ENCODE peak calls at places on chromosomes 5 and 9, in ten cellular contexts. One of them, this sample, is unnamed.

GRCh38 chr9:134607971-134608370 is 33.6 kb upstream of the COL5A1 start:
- DNase-seq in cardiac muscle cell: no peak
- DNase-seq in fibroblast of lung: peak; percentile 50
- DNase-seq in CD8-positive, alpha-beta T cell: no peak
- DNase-seq in WTC11: no peak
- DNase-seq in kidney epithelial cell: no peak
- DNase-seq in ascending aorta: peak; percentile 11
- DNase-seq in progenitor cell of endocrine pancreas: no peak
- DNase-seq in GM23338: no peak
- DNase-seq in neural crest cell: no peak
- DNase-seq in this sample: no peak

GRCh38 chr5:128777052-128777451 is 188.2 kb upstream of the SLC27A6 start:
- DNase-seq in cardiac muscle cell: no peak
- DNase-seq in fibroblast of lung: no peak
- DNase-seq in CD8-positive, alpha-beta T cell: no peak
- DNase-seq in WTC11: no peak
- DNase-seq in kidney epithelial cell: no peak
- DNase-seq in ascending aorta: no peak
- DNase-seq in progenitor cell of endocrine pancreas: no peak
- DNase-seq in GM23338: no peak
- DNase-seq in neural crest cell: no peak
- DNase-seq in this sample: no peak

GRCh38 chr9:108017671-108018070 is 528.1 kb upstream of the KLF4 start:
- DNase-seq in cardiac muscle cell: no peak
- DNase-seq in fibroblast of lung: no peak
- DNase-seq in CD8-positive, alpha-beta T cell: no peak
- DNase-seq in WTC11: no peak
- DNase-seq in kidney epithelial cell: no peak
- DNase-seq in ascending aorta: no peak
- DNase-seq in progenitor cell of endocrine pancreas: no peak
- DNase-seq in GM23338: peak; percentile 33
- DNase-seq in neural crest cell: no peak
- DNase-seq in this sample: no peak

GRCh38 chr9:125989090-125989501 is 241.9 kb downstream of the PBX3 start:
- DNase-seq in cardiac muscle cell: no peak
- DNase-seq in fibroblast of lung: no peak
- DNase-seq in CD8-positive, alpha-beta T cell: no peak
- DNase-seq in WTC11: no peak
- DNase-seq in kidney epithelial cell: no peak
- DNase-seq in ascending aorta: peak; percentile 27
- DNase-seq in progenitor cell of endocrine pancreas: no peak
- DNase-seq in GM23338: no peak
- DNase-seq in neural crest cell: no peak
- DNase-seq in this sample: no peak

GRCh38 chr5:77449277-77449676 is 42.8 kb downstream of the WDR41 start:
- DNase-seq in cardiac muscle cell: no peak
- DNase-seq in fibroblast of lung: no peak
- DNase-seq in CD8-positive, alpha-beta T cell: no peak
- DNase-seq in WTC11: no peak
- DNase-seq in kidney epithelial cell: no peak
- DNase-seq in ascending aorta: no peak
- DNase-seq in progenitor cell of endocrine pancreas: no peak
- DNase-seq in GM23338: no peak
- DNase-seq in neural crest cell: no peak
- DNase-seq in this sample: no peak

GRCh38 chr5:142016576-142016975 is 3.7 kb upstream of the GNPDA1 start:
- DNase-seq in cardiac muscle cell: no peak
- DNase-seq in fibroblast of lung: no peak
- DNase-seq in CD8-positive, alpha-beta T cell: peak; percentile 12
- DNase-seq in WTC11: no peak
- DNase-seq in kidney epithelial cell: no peak
- DNase-seq in ascending aorta: no peak
- DNase-seq in progenitor cell of endocrine pancreas: no peak
- DNase-seq in GM23338: no peak
- DNase-seq in neural crest cell: no peak
- DNase-seq in this sample: no peak

GRCh38 chr5:72353046-72353445 is 32.9 kb downstream of the PTCD2 start:
- DNase-seq in cardiac muscle cell: no peak
- DNase-seq in fibroblast of lung: peak; percentile 89
- DNase-seq in CD8-positive, alpha-beta T cell: no peak
- DNase-seq in WTC11: no peak
- DNase-seq in kidney epithelial cell: no peak
- DNase-seq in ascending aorta: no peak
- DNase-seq in progenitor cell of endocrine pancreas: no peak
- DNase-seq in GM23338: no peak
- DNase-seq in neural crest cell: no peak
- DNase-seq in this sample: peak; percentile 47

GRCh38 chr9:4299006-4299795 is 667 bp downstream of the GLIS3 start:
- DNase-seq in cardiac muscle cell: peak; percentile 54
- DNase-seq in fibroblast of lung: peak; percentile 64
- DNase-seq in CD8-positive, alpha-beta T cell: peak; percentile 19
- DNase-seq in WTC11: peak; percentile 50
- DNase-seq in kidney epithelial cell: no peak
- DNase-seq in ascending aorta: peak; percentile 75
- DNase-seq in progenitor cell of endocrine pancreas: peak; percentile 38
- DNase-seq in GM23338: peak; percentile 72
- DNase-seq in neural crest cell: peak; percentile 30
- DNase-seq in this sample: no peak

GRCh38 chr9:99465231-99465891 is 243.3 kb downstream of the SEC61B start:
- DNase-seq in cardiac muscle cell: no peak
- DNase-seq in fibroblast of lung: no peak
- DNase-seq in CD8-positive, alpha-beta T cell: no peak
- DNase-seq in WTC11: no peak
- DNase-seq in kidney epithelial cell: no peak
- DNase-seq in ascending aorta: no peak
- DNase-seq in progenitor cell of endocrine pancreas: no peak
- DNase-seq in GM23338: no peak
- DNase-seq in neural crest cell: no peak
- DNase-seq in this sample: no peak

GRCh38 chr5:6543830-6544560 is 88.8 kb downstream of the NSUN2 start:
- DNase-seq in cardiac muscle cell: no peak
- DNase-seq in fibroblast of lung: no peak
- DNase-seq in CD8-positive, alpha-beta T cell: no peak
- DNase-seq in WTC11: no peak
- DNase-seq in kidney epithelial cell: no peak
- DNase-seq in ascending aorta: no peak
- DNase-seq in progenitor cell of endocrine pancreas: no peak
- DNase-seq in GM23338: no peak
- DNase-seq in neural crest cell: no peak
- DNase-seq in this sample: no peak

GRCh38 chr5:75089137-75089536 is 36.8 kb upstream of the GCNT4 start:
- DNase-seq in cardiac muscle cell: no peak
- DNase-seq in fibroblast of lung: no peak
- DNase-seq in CD8-positive, alpha-beta T cell: no peak
- DNase-seq in WTC11: no peak
- DNase-seq in kidney epithelial cell: peak; percentile 52
- DNase-seq in ascending aorta: no peak
- DNase-seq in progenitor cell of endocrine pancreas: no peak
- DNase-seq in GM23338: no peak
- DNase-seq in neural crest cell: no peak
- DNase-seq in this sample: no peak

GRCh38 chr5:175520321-175520720 is 42.0 kb downstream of the SFXN1 start:
- DNase-seq in cardiac muscle cell: no peak
- DNase-seq in fibroblast of lung: no peak
- DNase-seq in CD8-positive, alpha-beta T cell: peak; percentile 36
- DNase-seq in WTC11: no peak
- DNase-seq in kidney epithelial cell: no peak
- DNase-seq in ascending aorta: no peak
- DNase-seq in progenitor cell of endocrine pancreas: no peak
- DNase-seq in GM23338: no peak
- DNase-seq in neural crest cell: no peak
- DNase-seq in this sample: no peak

GRCh38 chr5:125317546-125317995 is 571.1 kb upstream of the ZNF608 start:
- DNase-seq in cardiac muscle cell: no peak
- DNase-seq in fibroblast of lung: no peak
- DNase-seq in CD8-positive, alpha-beta T cell: no peak
- DNase-seq in WTC11: no peak
- DNase-seq in kidney epithelial cell: no peak
- DNase-seq in ascending aorta: no peak
- DNase-seq in progenitor cell of endocrine pancreas: no peak
- DNase-seq in GM23338: peak; percentile 73
- DNase-seq in neural crest cell: peak; percentile 16
- DNase-seq in this sample: no peak

GRCh38 chr5:147332643-147333042 is 97.8 kb downstream of the STK32A start:
- DNase-seq in cardiac muscle cell: no peak
- DNase-seq in fibroblast of lung: no peak
- DNase-seq in CD8-positive, alpha-beta T cell: no peak
- DNase-seq in WTC11: no peak
- DNase-seq in kidney epithelial cell: no peak
- DNase-seq in ascending aorta: no peak
- DNase-seq in progenitor cell of endocrine pancreas: no peak
- DNase-seq in GM23338: no peak
- DNase-seq in neural crest cell: no peak
- DNase-seq in this sample: no peak

GRCh38 chr9:94785211-94786169 is 59.0 kb downstream of the AOPEP start:
- DNase-seq in cardiac muscle cell: no peak
- DNase-seq in fibroblast of lung: no peak
- DNase-seq in CD8-positive, alpha-beta T cell: no peak
- DNase-seq in WTC11: no peak
- DNase-seq in kidney epithelial cell: no peak
- DNase-seq in ascending aorta: no peak
- DNase-seq in progenitor cell of endocrine pancreas: no peak
- DNase-seq in GM23338: no peak
- DNase-seq in neural crest cell: no peak
- DNase-seq in this sample: no peak

GRCh38 chr5:44506561-44506960 is 117.3 kb upstream of the FGF10 start:
- DNase-seq in cardiac muscle cell: peak; percentile 22
- DNase-seq in fibroblast of lung: no peak
- DNase-seq in CD8-positive, alpha-beta T cell: no peak
- DNase-seq in WTC11: no peak
- DNase-seq in kidney epithelial cell: no peak
- DNase-seq in ascending aorta: no peak
- DNase-seq in progenitor cell of endocrine pancreas: no peak
- DNase-seq in GM23338: no peak
- DNase-seq in neural crest cell: no peak
- DNase-seq in this sample: no peak

DNA sequence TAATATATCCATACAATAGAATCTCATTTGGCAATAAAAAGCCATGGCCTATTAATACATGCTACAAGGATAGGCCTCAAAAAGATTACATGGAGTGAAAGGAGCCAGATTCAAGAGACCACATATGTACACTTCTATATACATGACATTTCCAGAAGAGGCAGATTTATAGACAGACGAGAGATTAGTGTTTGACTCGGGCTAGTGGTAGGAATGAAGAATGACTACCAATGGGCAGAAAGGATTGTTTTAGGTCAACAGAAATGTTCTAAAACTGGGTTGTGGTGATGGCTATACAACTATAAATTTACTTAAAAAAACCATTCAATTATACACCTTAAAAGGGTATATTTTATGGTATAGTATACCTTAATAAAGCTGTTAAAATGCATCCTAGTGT is 41.9 kb downstream of the SETX start:
- DNase-seq in cardiac muscle cell: no peak
- DNase-seq in fibroblast of lung: no peak
- DNase-seq in CD8-positive, alpha-beta T cell: no peak
- DNase-seq in WTC11: no peak
- DNase-seq in kidney epithelial cell: no peak
- DNase-seq in ascending aorta: no peak
- DNase-seq in progenitor cell of endocrine pancreas: no peak
- DNase-seq in GM23338: no peak
- DNase-seq in neural crest cell: no peak
- DNase-seq in this sample: no peak
- TF ChIP-seq CTCF in cardiac muscle cell: peak; percentile 16
- TF ChIP-seq CTCF in fibroblast of lung: peak; percentile 37
- TF ChIP-seq CTCF in CD8-positive, alpha-beta T cell: no peak
- TF ChIP-seq CTCF in WTC11: no peak
- TF ChIP-seq CTCF in kidney epithelial cell: peak; percentile 6
- TF ChIP-seq CTCF in ascending aorta: no peak
- TF ChIP-seq CTCF in progenitor cell of endocrine pancreas: peak; percentile 32
- TF ChIP-seq CTCF in GM23338: no peak
- TF ChIP-seq CTCF in neural crest cell: peak; percentile 53
- TF ChIP-seq CTCF in this sample: peak; percentile 36

DNA sequence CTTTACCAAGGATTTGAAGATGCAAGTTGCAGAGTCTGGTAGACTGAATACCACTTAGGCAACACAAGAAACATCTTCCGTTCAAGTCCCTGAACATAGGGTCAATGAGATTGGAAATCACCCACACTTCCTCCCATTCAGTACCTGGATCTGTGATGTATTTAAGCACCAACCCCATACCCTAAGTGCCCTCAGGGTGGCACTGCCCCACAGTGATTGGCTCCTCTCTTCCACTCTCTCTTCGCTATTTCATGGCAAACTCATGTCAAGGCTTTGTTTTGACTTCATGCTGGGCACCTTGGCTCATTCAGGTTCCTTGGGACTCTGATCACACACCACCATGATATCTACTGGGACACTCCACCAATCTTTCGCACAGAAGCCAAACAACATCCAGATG is 53.7 kb downstream of the GGTA1 start:
- DNase-seq in cardiac muscle cell: no peak
- DNase-seq in fibroblast of lung: no peak
- DNase-seq in CD8-positive, alpha-beta T cell: no peak
- DNase-seq in WTC11: peak; percentile 22
- DNase-seq in kidney epithelial cell: no peak
- DNase-seq in ascending aorta: no peak
- DNase-seq in progenitor cell of endocrine pancreas: no peak
- DNase-seq in GM23338: peak; percentile 41
- DNase-seq in neural crest cell: no peak
- DNase-seq in this sample: no peak
- TF ChIP-seq CTCF in cardiac muscle cell: no peak
- TF ChIP-seq CTCF in fibroblast of lung: no peak
- TF ChIP-seq CTCF in CD8-positive, alpha-beta T cell: no peak
- TF ChIP-seq CTCF in WTC11: no peak
- TF ChIP-seq CTCF in kidney epithelial cell: peak; percentile 5
- TF ChIP-seq CTCF in ascending aorta: peak; percentile 14
- TF ChIP-seq CTCF in progenitor cell of endocrine pancreas: no peak
- TF ChIP-seq CTCF in GM23338: peak; percentile 77
- TF ChIP-seq CTCF in neural crest cell: no peak
- TF ChIP-seq CTCF in this sample: no peak

DNA sequence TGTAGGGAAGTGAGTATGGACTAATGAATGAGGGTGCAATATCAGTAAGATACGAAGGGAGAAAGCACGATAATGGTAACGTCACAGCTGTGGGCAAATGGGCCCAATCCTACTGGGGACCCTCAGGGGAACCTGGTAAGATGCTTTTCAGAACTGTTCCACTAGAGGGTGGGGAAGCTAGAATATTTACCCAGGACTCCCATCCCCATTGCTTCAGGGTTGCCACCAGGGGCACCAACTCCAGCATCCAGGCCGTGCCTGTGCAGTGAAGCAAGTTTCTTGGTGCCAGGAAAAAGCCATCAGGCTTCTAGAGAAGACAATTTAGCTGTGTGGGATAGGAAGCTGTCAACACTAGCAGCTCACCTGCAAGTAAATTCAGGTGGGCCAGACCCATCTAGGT is 409.3 kb downstream of the AGTPBP1 start:
- DNase-seq in cardiac muscle cell: peak; percentile 18
- DNase-seq in fibroblast of lung: no peak
- DNase-seq in CD8-positive, alpha-beta T cell: no peak
- DNase-seq in WTC11: peak; percentile 41
- DNase-seq in kidney epithelial cell: no peak
- DNase-seq in ascending aorta: no peak
- DNase-seq in progenitor cell of endocrine pancreas: no peak
- DNase-seq in GM23338: peak; percentile 86
- DNase-seq in neural crest cell: no peak
- DNase-seq in this sample: no peak
- TF ChIP-seq CTCF in cardiac muscle cell: no peak
- TF ChIP-seq CTCF in fibroblast of lung: no peak
- TF ChIP-seq CTCF in CD8-positive, alpha-beta T cell: no peak
- TF ChIP-seq CTCF in WTC11: no peak
- TF ChIP-seq CTCF in kidney epithelial cell: peak; percentile 49
- TF ChIP-seq CTCF in ascending aorta: no peak
- TF ChIP-seq CTCF in progenitor cell of endocrine pancreas: peak; percentile 51
- TF ChIP-seq CTCF in GM23338: peak; percentile 70
- TF ChIP-seq CTCF in neural crest cell: peak; percentile 41
- TF ChIP-seq CTCF in this sample: no peak

GRCh38 chr5:140926211-140926902 is at the start of gene PCDHAC1:
- DNase-seq in cardiac muscle cell: peak; percentile 96
- DNase-seq in fibroblast of lung: peak; percentile 27
- DNase-seq in CD8-positive, alpha-beta T cell: peak; percentile 9
- DNase-seq in WTC11: peak; percentile 98
- DNase-seq in kidney epithelial cell: no peak
- DNase-seq in ascending aorta: peak; percentile 78
- DNase-seq in progenitor cell of endocrine pancreas: peak; percentile 91
- DNase-seq in GM23338: peak; percentile 98
- DNase-seq in neural crest cell: peak; percentile 94
- DNase-seq in this sample: no peak
- TF ChIP-seq CTCF in cardiac muscle cell: peak; percentile 64
- TF ChIP-seq CTCF in fibroblast of lung: peak; percentile 44
- TF ChIP-seq CTCF in CD8-positive, alpha-beta T cell: no peak
- TF ChIP-seq CTCF in WTC11: peak; percentile 87
- TF ChIP-seq CTCF in kidney epithelial cell: peak; percentile 54
- TF ChIP-seq CTCF in ascending aorta: peak; percentile 74
- TF ChIP-seq CTCF in progenitor cell of endocrine pancreas: peak; percentile 99
- TF ChIP-seq CTCF in GM23338: peak; percentile 93
- TF ChIP-seq CTCF in neural crest cell: peak; percentile 98
- TF ChIP-seq CTCF in this sample: no peak